ENCODE peak calls at places on chromosome 10, in five cellular contexts. T is cardiac muscle cell; J is CD4-positive, alpha-beta memory T cell; A is heart right ventricle; N is IMR-90. G is an unnamed sample. For H3K4me1, the result is how much of the 10 kb centered on the place peaks cover.

GRCh38 chr10:772227-772637 is 82.8 kb upstream of the DIP2C start:
- DNase-seq in T (no peak), J (no peak), A (no peak), N (no peak), G (no peak)

GRCh38 chr10:117186832-117187615 is 10.3 kb upstream of the KCNK18 start:
- DNase-seq in T (no peak), J (no peak), A (no peak), N (peak), G (peak)

GRCh38 chr10:133421336-133422222 is 2.8 kb downstream of the SPRN start:
- DNase-seq in T (no peak), J (no peak), A (no peak), N (no peak), G (no peak)

GRCh38 chr10:88791924-88792323 is 10.6 kb upstream of the LIPM start:
- DNase-seq in T (peak), J (no peak), A (no peak), N (peak), G (no peak)

GRCh38 chr10:89669985-89670384 is 24.9 kb upstream of the PANK1 start:
- DNase-seq in T (no peak), J (no peak), A (no peak), N (no peak), G (no peak)

GRCh38 chr10:132974886-132975881 is 32.8 kb upstream of the CFAP46 start:
- DNase-seq in T (peak), J (no peak), A (no peak), N (no peak), G (no peak)

GRCh38 chr10:93189959-93190358 is 116.3 kb downstream of the CYP26A1 start:
- DNase-seq in T (no peak), J (no peak), A (no peak), N (no peak), G (no peak)

GRCh38 chr10:110045772-110046171 is 38.0 kb downstream of the ADD3 start:
- DNase-seq in T (no peak), J (no peak), A (no peak), N (no peak), G (no peak)

GRCh38 chr10:18959369-18959768 is 89.2 kb upstream of the MALRD1 start:
- DNase-seq in T (no peak), J (no peak), A (no peak), N (no peak), G (no peak)

GRCh38 chr10:3062502-3063186 is 4.7 kb upstream of the PFKP start:
- DNase-seq in T (no peak), J (no peak), A (no peak), N (no peak), G (no peak)

GRCh38 chr10:1151071-1152033 is 95.2 kb downstream of the WDR37 start:
- DNase-seq in T (no peak), J (no peak), A (no peak), N (peak), G (peak)

GRCh38 chr10:110042181-110042580 is 34.4 kb downstream of the ADD3 start:
- DNase-seq in T (peak), J (no peak), A (no peak), N (peak), G (peak)

GRCh38 chr10:95333997-95334792 is 43.4 kb upstream of the PDLIM1 start:
- DNase-seq in T (peak), J (no peak), A (peak), N (peak), G (peak)

GRCh38 chr10:79070091-79070610 is 1.4 kb downstream of the ZMIZ1 start:
- DNase-seq in T (peak), J (no peak), A (no peak), N (no peak), G (no peak)

GRCh38 chr10:116221053-116221452 is 52.0 kb downstream of the GFRA1 start:
- DNase-seq in T (no peak), J (no peak), A (no peak), N (no peak), G (no peak)

GRCh38 chr10:114764656-114765055 is 56.9 kb upstream of the FHIP2A start:
- DNase-seq in T (no peak), J (no peak), A (no peak), N (no peak), G (no peak)

GRCh38 chr10:96491303-96491702 is 22.4 kb downstream of the TLL2 start:
- DNase-seq in T (no peak), J (no peak), A (no peak), N (no peak), G (no peak)

GRCh38 chr10:7303067-7303629 is 107.7 kb downstream of the SFMBT2 start:
- DNase-seq in T (no peak), J (no peak), A (no peak), N (no peak), G (no peak)

GRCh38 chr10:79331709-79332108 is 15.6 kb upstream of the PPIF start:
- DNase-seq in T (peak), J (peak), A (peak), N (peak), G (peak)

GRCh38 chr10:14022954-14023353 is 307.8 kb downstream of the FRMD4A start:
- DNase-seq in T (peak), J (no peak), A (no peak), N (no peak), G (no peak)

GRCh38 chr10:119306514-119306951 is 99.2 kb downstream of the GRK5 start:
- DNase-seq in T (no peak), J (peak), A (no peak), N (no peak), G (no peak)

GRCh38 chr10:119309423-119309770 is 102.0 kb downstream of the GRK5 start:
- DNase-seq in T (no peak), J (no peak), A (no peak), N (no peak), G (no peak)

GRCh38 chr10:119308556-119309422 is 101.4 kb downstream of the GRK5 start:
- DNase-seq in T (no peak), J (no peak), A (no peak), N (no peak), G (no peak)

GRCh38 chr10:119306964-119307363 is 99.6 kb downstream of the GRK5 start:
- DNase-seq in T (no peak), J (no peak), A (no peak), N (peak), G (peak)

DNA sequence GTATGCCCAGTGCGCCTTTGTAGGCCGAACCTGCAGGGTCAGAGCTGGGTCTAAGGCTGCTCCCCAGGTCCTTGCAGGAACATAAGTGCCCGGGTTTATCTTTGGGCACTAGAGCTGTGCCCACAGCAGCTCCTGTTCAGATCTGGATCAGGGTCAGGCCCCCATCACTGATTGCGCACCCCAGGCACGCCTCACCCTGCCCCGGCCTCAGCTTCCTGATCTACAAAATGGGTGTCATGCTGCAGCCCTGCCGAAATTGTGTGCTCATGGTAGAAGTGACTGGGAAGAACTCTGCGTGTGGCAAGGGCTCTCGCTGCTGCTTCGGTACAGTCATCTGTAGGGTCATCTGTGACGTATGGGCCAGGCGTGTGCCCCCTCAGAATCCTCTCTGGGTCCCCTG is 100.7 kb downstream of the GRK5 start:
- DNase-seq in T (no peak), J (no peak), A (no peak), N (no peak), G (no peak)
- H3K4me1 ChIP-seq in T (under half), J (under half), A (half or more), N (under half), G (under half)

DNA sequence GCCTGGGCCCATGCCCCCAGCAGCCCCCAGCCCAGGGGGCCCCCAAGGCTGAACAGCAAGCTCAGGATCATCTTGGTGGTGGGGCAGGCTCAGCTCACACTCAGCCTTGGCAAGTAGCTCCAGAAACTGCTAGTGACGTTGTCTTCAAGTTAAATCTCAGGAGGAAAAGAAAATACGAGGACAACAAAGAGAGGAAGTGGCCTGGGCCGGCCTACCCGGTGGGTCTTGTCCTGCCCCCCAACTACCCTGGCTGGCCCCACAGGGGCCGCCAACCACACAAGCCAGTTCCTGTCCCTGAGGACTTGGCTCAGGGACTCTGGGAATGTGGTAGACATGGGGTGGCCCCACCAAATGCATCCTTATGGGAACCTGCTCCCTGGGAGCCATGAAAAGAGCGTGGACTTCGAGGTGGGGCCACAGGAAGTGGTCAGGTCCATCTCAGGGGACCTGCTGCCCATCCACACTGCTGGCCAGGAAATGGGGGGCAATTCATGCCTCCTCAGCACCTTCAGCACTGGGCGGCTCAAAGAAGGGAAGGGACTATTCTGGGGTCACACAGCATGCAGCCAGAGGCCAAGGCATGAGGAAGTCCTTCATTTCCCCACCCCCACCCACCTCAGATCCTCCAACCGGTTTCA is at the start of gene MMRN2:
- DNase-seq in T (peak), J (no peak), A (peak), N (no peak), G (no peak)
- H3K4me1 ChIP-seq in T (under half), J (under half), A (half or more), N (under half), G (under half)

GRCh38 chr10:31318854-31319601 is at the start of gene ZEB1:
- DNase-seq in T (peak), J (peak), A (peak), N (peak), G (peak)
- H3K4me1 ChIP-seq in T (under half), J (under half), A (under half), N (under half), G (under half)

GRCh38 chr10:9868499-9868898 is 1149.2 kb upstream of the CELF2 start:
- DNase-seq in T (no peak), J (no peak), A (no peak), N (no peak), G (no peak)
- H3K4me1 ChIP-seq in T (under half), J (under half), A (under half), N (under half), G (under half)

DNA sequence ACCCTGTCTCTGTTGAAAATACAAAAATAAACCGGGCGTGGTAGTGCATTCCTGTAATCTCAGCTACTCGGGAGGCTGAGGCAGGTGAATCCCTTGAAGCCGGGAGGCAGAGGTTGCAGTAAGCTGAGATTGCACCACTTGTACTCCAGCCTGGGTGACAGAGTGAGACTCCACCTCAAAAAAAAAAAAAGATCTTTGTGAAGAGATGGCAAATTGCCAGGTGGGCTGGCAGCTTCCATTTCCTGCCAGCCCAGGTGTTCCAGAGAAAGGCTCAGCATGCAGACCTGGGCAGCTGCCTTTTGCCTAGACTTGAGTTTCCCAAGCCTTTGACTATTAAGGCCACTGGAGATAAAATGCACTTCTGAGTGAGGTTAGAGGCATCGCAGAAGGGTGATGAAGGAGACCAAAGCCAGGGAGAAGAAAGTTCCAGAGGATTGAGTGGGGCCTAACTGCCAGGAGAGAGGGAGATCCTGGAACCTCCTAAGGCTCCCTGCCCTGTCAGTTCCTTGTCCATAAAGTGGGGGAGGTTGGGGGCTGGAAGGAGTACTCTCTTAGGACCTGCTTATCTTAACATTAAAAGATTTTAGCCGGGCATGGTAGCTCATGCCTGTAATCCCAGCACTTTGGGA is 10.0 kb upstream of the DDIT4 start:
- DNase-seq in T (peak), J (peak), A (no peak), N (no peak), G (peak)
- H3K4me1 ChIP-seq in T (half or more), J (half or more), A (under half), N (under half), G (under half)